ENCODE peak calls at places on chromosomes 11 and 22, in six cellular contexts. C, B, D, R, A and Z are unnamed samples.

GRCh38 chr11:118610773-118611432 is 3.5 kb downstream of the PHLDB1 start:
- DNase-seq in C (peak), D (peak), A (peak), B (peak), R (no peak), Z (no peak)

GRCh38 chr11:134466035-134466908 is 54.2 kb upstream of the B3GAT1 start:
- DNase-seq in D (no peak), B (no peak), C (no peak), A (no peak), R (no peak), Z (peak)

GRCh38 chr11:1194977-1195689 is 27.7 kb upstream of the MUC5B start:
- DNase-seq in C (no peak), R (no peak), A (no peak), D (peak), B (no peak), Z (no peak)

GRCh38 chr11:28696591-28696990 is 588.4 kb downstream of the METTL15 start:
- DNase-seq in B (no peak), C (no peak), D (no peak), R (no peak), A (no peak), Z (no peak)

GRCh38 chr11:16001899-16002426 is 354.4 kb downstream of the SOX6 start:
- DNase-seq in D (no peak), R (peak), B (peak), C (no peak), A (no peak), Z (peak)

GRCh38 chr11:69644071-69644961 is 3.4 kb downstream of the CCND1 start:
- DNase-seq in A (peak), C (no peak), B (no peak), D (peak), R (no peak), Z (peak)

GRCh38 chr22:29773233-29773632 is 6.1 kb downstream of the UQCR10 start:
- DNase-seq in C (no peak), A (no peak), B (no peak), D (peak), R (peak), Z (no peak)

GRCh38 chr11:100808904-100809491 is 121.9 kb downstream of the ARHGAP42 start:
- DNase-seq in R (no peak), C (no peak), A (no peak), D (no peak), B (no peak), Z (no peak)

GRCh38 chr22:31093090-31093850 is 12.2 kb downstream of the SMTN start:
- DNase-seq in A (no peak), R (no peak), D (peak), C (no peak), B (no peak), Z (no peak)

GRCh38 chr11:111408789-111409727 is 30.0 kb upstream of the POU2AF1 start:
- DNase-seq in C (peak), R (no peak), A (peak), B (peak), D (no peak), Z (no peak)

GRCh38 chr11:33743291-33743690 is 7.1 kb upstream of the CD59 start:
- DNase-seq in B (no peak), R (no peak), D (no peak), A (no peak), C (no peak), Z (no peak)

GRCh38 chr11:76670475-76671235 is at the start of gene LRRC32:
- DNase-seq in A (no peak), R (no peak), D (peak), C (no peak), B (peak), Z (no peak)

GRCh38 chr11:108369064-108369463 is 98.3 kb downstream of the C11orf65 start:
- DNase-seq in C (no peak), B (no peak), A (no peak), D (no peak), R (no peak), Z (no peak)

GRCh38 chr22:23385301-23386244 is 194.5 kb downstream of the IGLL1 start:
- DNase-seq in C (peak), D (peak), R (peak), B (peak), A (peak), Z (peak)

GRCh38 chr11:78022397-78023396 is at the start of gene KCTD14:
- DNase-seq in C (no peak), D (no peak), A (no peak), B (peak), R (no peak), Z (no peak)

GRCh38 chr11:15346907-15347306 is 232.2 kb downstream of the INSC start:
- DNase-seq in C (no peak), B (no peak), R (no peak), D (no peak), A (no peak), Z (no peak)

GRCh38 chr11:15307600-15307999 is 192.9 kb downstream of the INSC start:
- DNase-seq in A (no peak), C (no peak), B (no peak), R (no peak), D (no peak), Z (no peak)

GRCh38 chr11:60960405-60960804 is 8.4 kb upstream of the SLC15A3 start:
- DNase-seq in D (no peak), A (no peak), R (no peak), B (no peak), C (no peak), Z (no peak)

GRCh38 chr11:35786918-35787557 is 124.5 kb downstream of the TRIM44 start:
- DNase-seq in B (no peak), R (no peak), D (no peak), A (no peak), C (no peak), Z (no peak)

GRCh38 chr11:36446135-36446534 is 63.9 kb downstream of the TRAF6 start:
- DNase-seq in A (no peak), B (no peak), R (no peak), D (no peak), C (no peak), Z (no peak)

GRCh38 chr11:119999220-119999619 is 138.7 kb downstream of the TRIM29 start:
- DNase-seq in B (peak), A (no peak), D (no peak), R (no peak), C (peak), Z (no peak)

GRCh38 chr11:45102810-45103621 is 43.4 kb upstream of the PRDM11 start:
- DNase-seq in R (no peak), A (peak), B (peak), D (peak), C (peak), Z (no peak)

GRCh38 chr22:26170795-26171194 is 1.5 kb downstream of the SEZ6L start:
- DNase-seq in C (no peak), R (no peak), B (no peak), A (no peak), D (peak), Z (no peak)

GRCh38 chr22:45197606-45198462 is 34.1 kb downstream of the NUP50 start:
- DNase-seq in R (no peak), C (no peak), D (no peak), A (no peak), B (no peak), Z (no peak)

GRCh38 chr11:2703487-2704141 is 3.8 kb upstream of the KCNQ1OT1 start:
- DNase-seq in C (peak), D (no peak), A (no peak), B (no peak), R (no peak), Z (peak)

GRCh38 chr11:20213790-20214189 is 53.5 kb upstream of the DBX1 start:
- DNase-seq in B (peak), C (no peak), D (no peak), R (no peak), A (no peak), Z (no peak)

GRCh38 chr11:107840120-107840479 is 18.5 kb downstream of the SLC35F2 start:
- DNase-seq in B (peak), R (peak), D (no peak), C (peak), A (no peak), Z (no peak)

GRCh38 chr22:38957808-38958207 is 399 bp downstream of the APOBEC3A start:
- DNase-seq in B (no peak), C (no peak), R (no peak), A (no peak), D (no peak), Z (no peak)

GRCh38 chr11:69383946-69384547 is 90.1 kb downstream of the MYEOV start:
- DNase-seq in B (no peak), R (no peak), C (no peak), D (no peak), A (no peak), Z (no peak)

GRCh38 chr11:79937935-79938334 is 497.1 kb upstream of the TENM4 start:
- DNase-seq in B (no peak), C (no peak), R (no peak), A (no peak), D (no peak), Z (no peak)

GRCh38 chr11:38330578-38330977 is 1732.5 kb upstream of the RAG2 start:
- DNase-seq in B (no peak), C (no peak), R (no peak), D (no peak), A (no peak), Z (no peak)

GRCh38 chr11:59429924-59430516 is 3.8 kb upstream of the OR5A2 start:
- DNase-seq in B (peak), C (peak), R (peak), D (no peak), A (no peak), Z (no peak)

GRCh38 chr11:46674463-46675287 is 25.7 kb downstream of the ARHGAP1 start:
- DNase-seq in B (no peak), D (peak), C (peak), R (no peak), A (no peak), Z (no peak)

GRCh38 chr11:12556788-12557384 is 117.3 kb upstream of the TEAD1 start:
- DNase-seq in A (peak), R (peak), B (no peak), D (peak), C (no peak), Z (peak)

GRCh38 chr11:118212131-118212725 is 12.6 kb downstream of the JAML start:
- DNase-seq in C (peak), R (no peak), A (no peak), B (no peak), D (no peak), Z (no peak)

GRCh38 chr11:13462311-13462927 is 603 bp downstream of the BTBD10 start:
- DNase-seq in A (no peak), R (no peak), D (peak), B (peak), C (peak), Z (no peak)

GRCh38 chr11:62242021-62242420 is at the start of gene SCGB1D2:
- DNase-seq in B (no peak), C (no peak), D (peak), R (no peak), A (no peak), Z (no peak)

GRCh38 chr11:8917157-8917820 is 6.3 kb downstream of the AKIP1 start:
- DNase-seq in R (peak), A (no peak), C (no peak), B (no peak), D (peak), Z (peak)
- H3K4me3 ChIP-seq in R (no peak), A (no peak), C (no peak), B (no peak), D (no peak), Z (peak)

DNA sequence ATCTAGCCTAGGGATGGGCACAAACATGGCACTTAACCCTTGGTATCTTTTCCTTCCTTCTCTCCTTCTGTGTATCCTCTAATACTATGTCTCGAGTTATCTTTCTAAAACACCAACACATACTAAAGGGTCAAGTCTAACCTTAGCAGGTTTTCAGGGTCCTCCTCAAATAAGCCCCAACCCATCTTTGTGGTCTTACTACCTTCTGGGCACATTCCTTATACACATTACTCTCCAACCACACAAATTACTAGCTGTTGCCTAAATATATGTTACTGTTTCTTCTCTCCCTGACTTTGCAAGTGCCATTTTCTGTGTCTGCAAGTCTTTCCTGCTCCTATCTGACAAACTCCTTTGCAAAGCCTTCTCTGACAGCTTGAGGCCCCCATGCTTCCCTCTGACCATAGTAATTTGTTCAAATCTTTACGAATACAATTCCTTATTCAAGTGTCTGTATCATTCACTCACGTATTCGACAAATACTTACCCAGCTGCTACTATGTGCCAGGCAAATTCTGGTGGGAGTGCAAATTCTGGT is 15.8 kb upstream of the NUP160 start:
- DNase-seq in C (no peak), A (no peak), D (no peak), R (no peak), B (no peak), Z (no peak)
- TF ChIP-seq CTCF in C (no peak), A (no peak), D (no peak), R (no peak), B (no peak), Z (no peak)

GRCh38 chr11:102456381-102456780 is 3.8 kb upstream of the TMEM123 start:
- DNase-seq in R (no peak), D (no peak), A (no peak), B (no peak), C (peak), Z (no peak)

GRCh38 chr11:102452461-102453285 is at the start of gene TMEM123:
- DNase-seq in R (no peak), A (peak), D (peak), B (peak), C (peak), Z (no peak)

GRCh38 chr11:102453286-102453797 is 777 bp upstream of the TMEM123 start:
- DNase-seq in D (no peak), A (no peak), R (no peak), C (no peak), B (no peak), Z (no peak)

GRCh38 chr11:102451693-102452460 is 688 bp downstream of the TMEM123 start:
- DNase-seq in R (no peak), D (peak), C (peak), A (peak), B (peak), Z (no peak)

DNA sequence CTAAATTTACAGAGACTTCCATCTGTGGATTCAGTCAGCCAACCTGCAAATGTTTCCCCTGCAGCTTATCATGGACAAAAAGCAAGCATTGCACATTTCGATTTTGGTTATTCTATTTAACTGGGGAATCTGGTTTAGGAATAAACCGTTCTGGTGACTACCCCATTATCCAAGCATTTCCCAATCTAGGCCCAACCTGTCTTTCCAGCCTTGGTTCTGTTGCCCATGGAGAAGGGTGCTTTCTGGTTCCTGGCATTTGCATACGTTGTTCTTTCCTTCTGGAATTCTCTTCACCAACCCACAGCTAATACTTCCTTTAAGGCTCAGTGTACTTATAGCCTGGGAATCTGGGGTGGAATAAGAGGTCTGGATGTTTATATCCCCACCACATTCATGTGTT is 1.4 kb upstream of the TMEM123 start:
- DNase-seq in C (no peak), B (no peak), R (no peak), A (no peak), D (no peak), Z (no peak)
- H3K4me3 ChIP-seq in C (no peak), B (no peak), R (no peak), A (no peak), D (peak), Z (no peak)

GRCh38 chr11:121608545-121609098 is 155.9 kb upstream of the SORL1-AS1 start:
- DNase-seq in R (no peak), A (no peak), D (no peak), B (no peak), C (no peak), Z (no peak)
- TF ChIP-seq CTCF in R (no peak), A (no peak), D (no peak), B (no peak), C (no peak), Z (no peak)